ENCODE peak calls at places on chromosome 7, in four cellular contexts. X is K562, F is GM12878, A is HepG2. T is an unnamed sample.

GRCh38 chr7:108875139-108875538 is 305.5 kb downstream of the DNAJB9 start:
- DNase-seq in X (peak; percentile 55), F (no peak), A (no peak), T (peak; percentile 68)

GRCh38 chr7:100739934-100740333 is 6.5 kb downstream of the ZAN start:
- DNase-seq in X (no peak), F (no peak), A (no peak), T (no peak)

GRCh38 chr7:73521636-73522080 is 435 bp downstream of the BAZ1B start:
- DNase-seq in X (peak; percentile 92), F (no peak), A (peak; percentile 13), T (peak; percentile 61)

GRCh38 chr7:7176421-7177043 is 5.8 kb upstream of the C1GALT1 start:
- DNase-seq in X (no peak), F (no peak), A (peak; percentile 81), T (no peak)

GRCh38 chr7:12436896-12437535 is 33.4 kb upstream of the VWDE start:
- DNase-seq in X (no peak), F (no peak), A (no peak), T (peak; percentile 51)

GRCh38 chr7:140677496-140677895 is 4.8 kb downstream of the ADCK2 start:
- DNase-seq in X (no peak), F (no peak), A (no peak), T (no peak)

GRCh38 chr7:86320341-86320740 is 323.4 kb upstream of the GRM3 start:
- DNase-seq in X (no peak), F (no peak), A (no peak), T (no peak)

GRCh38 chr7:130490888-130491771 is 755 bp upstream of the MEST start:
- DNase-seq in X (no peak), F (no peak), A (no peak), T (peak; percentile 71)

GRCh38 chr7:145718129-145718528 is 398.5 kb upstream of the CNTNAP2 start:
- DNase-seq in X (no peak), F (no peak), A (no peak), T (peak; percentile 56)

GRCh38 chr7:35894721-35895120 is 93.9 kb downstream of the SEPTIN7 start:
- DNase-seq in X (no peak), F (no peak), A (no peak), T (no peak)

GRCh38 chr7:159115601-159116501 is 28.8 kb downstream of the VIPR2 start:
- DNase-seq in X (no peak), F (no peak), A (no peak), T (no peak)

GRCh38 chr7:30074422-30075030 is 46.3 kb downstream of the PLEKHA8 start:
- DNase-seq in X (peak; percentile 29), F (no peak), A (peak; percentile 30), T (no peak)

GRCh38 chr7:55128693-55129394 is 110.0 kb downstream of the EGFR start:
- DNase-seq in X (no peak), F (no peak), A (no peak), T (no peak)

GRCh38 chr7:134184767-134185166 is 57.6 kb downstream of the LRGUK start:
- DNase-seq in X (no peak), F (no peak), A (no peak), T (no peak)

GRCh38 chr7:140605337-140605736 is 35.3 kb downstream of the DENND2A start:
- DNase-seq in X (no peak), F (no peak), A (no peak), T (no peak)

GRCh38 chr7:43585521-43585920 is 2.6 kb downstream of the STK17A start:
- DNase-seq in X (no peak), F (no peak), A (peak; percentile 43), T (no peak)
- TF ChIP-seq ETV6 in X (no peak), F (no peak), A (no peak), T (no peak)

GRCh38 chr7:101995121-101995520 is 177.7 kb downstream of the CUX1 start:
- DNase-seq in X (no peak), F (no peak), A (no peak), T (no peak)

GRCh38 chr7:101989101-101989500 is 171.7 kb downstream of the CUX1 start:
- DNase-seq in X (no peak), F (no peak), A (no peak), T (no peak)

GRCh38 chr7:101993311-101993710 is 175.9 kb downstream of the CUX1 start:
- DNase-seq in X (no peak), F (no peak), A (no peak), T (no peak)

GRCh38 chr7:101990811-101991418 is 173.5 kb downstream of the CUX1 start:
- DNase-seq in X (no peak), F (peak; percentile 88), A (no peak), T (no peak)

DNA sequence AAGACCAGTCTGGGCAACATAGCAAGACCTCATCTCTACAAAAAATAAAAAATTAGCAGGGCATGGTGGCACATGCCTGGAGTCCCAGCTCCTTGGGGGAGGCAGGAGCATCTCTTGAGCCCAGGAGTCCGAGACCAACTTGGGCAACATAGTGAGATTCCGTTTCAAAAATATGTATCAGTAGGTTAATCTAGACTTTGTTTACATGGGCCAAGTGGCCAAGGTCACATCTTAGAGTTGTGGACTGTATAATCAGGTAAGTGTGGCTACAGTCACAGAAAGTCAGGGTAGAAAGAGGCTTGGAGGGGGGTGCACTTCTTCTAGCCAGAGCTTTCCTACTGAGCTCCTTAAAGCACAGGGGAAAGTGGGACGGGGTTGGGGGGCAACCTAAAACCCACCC is 174.4 kb downstream of the CUX1 start:
- DNase-seq in X (no peak), F (no peak), A (peak; percentile 17), T (no peak)
- TF ChIP-seq ETV6 in X (no peak), F (no peak), A (no peak), T (no peak)

DNA sequence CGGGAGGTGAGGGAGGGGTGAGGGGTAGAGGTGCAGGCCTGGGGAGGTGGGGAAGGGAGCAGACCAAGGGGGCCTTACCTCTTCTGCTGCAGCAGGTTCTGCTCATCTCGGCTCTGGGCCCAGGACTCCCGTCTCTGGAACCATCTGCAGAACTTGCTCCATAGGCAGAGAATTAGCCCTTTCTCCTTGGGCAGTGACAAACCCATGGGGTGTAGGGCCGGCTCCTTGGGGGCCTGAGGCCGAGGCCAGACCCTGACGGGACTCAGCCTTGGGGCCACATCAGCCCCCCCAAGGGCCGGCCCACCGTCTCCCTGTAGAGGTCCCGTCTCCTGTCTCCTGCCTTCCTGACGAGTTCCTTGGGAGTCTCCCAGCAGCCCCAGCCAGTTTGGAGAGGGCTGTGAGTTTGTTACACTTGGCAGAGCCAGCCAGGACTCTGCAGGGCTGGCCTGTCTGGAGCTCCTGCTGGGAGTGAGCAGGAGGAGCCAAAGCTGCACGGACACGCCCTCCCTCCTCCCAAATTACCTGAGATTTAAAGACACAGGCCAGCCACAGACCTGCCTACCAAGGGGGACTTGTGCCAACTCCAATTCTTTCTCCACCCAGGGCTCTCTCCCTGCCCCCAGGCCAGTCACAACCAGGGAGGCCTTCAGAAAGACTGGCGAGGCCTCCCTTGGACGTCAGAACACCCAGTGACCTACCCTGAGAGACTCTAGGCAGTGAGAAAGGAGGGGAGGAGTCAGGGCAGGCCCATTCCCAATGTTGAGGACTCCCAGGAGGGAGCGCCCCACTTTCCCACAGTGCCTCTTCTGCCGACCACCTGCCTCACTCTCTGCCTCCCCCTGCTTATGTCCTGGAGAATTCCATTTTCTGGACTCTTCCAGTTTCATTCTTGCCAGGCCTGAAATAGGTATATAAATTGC is at the start of gene TRPV6:
- DNase-seq in X (no peak), F (no peak), A (no peak), T (peak; percentile 71)
- TF ChIP-seq ETV6 in X (no peak), F (no peak), A (no peak), T (no peak)

GRCh38 chr7:155380986-155381851 is 76.7 kb upstream of the EN2 start:
- DNase-seq in X (no peak), F (no peak), A (no peak), T (no peak)
- TF ChIP-seq ETV6 in X (no peak), F (no peak), A (no peak), T (no peak)

DNA sequence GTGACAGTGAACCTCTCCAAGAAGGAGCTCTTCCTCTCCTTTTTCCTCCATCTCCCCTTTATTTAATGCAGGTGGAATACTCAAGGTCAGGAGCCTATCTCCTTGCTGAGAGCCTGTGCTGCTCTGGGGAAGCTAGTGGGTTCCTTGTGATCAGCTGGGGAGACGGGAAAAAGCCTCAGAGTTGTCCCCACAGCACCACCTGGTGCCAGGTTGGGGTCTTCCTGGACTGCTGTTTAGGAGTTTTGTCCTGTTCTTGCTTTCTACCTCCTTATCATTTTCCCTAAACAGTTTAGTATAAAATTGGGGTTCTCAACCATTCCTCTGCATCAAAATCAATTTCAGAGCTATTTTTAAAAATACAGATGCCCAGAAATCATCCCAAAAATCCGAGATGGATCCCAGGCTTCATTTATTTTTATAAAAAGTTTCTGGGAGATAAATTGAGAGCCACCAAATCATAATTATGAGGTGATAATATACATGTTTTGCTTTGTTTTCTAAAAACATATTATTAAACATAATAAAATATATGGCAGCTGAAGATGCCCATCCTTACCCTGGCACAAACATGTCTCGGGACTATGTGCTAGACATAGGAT is 44.3 kb downstream of the MACC1 start:
- DNase-seq in X (peak; percentile 20), F (no peak), A (peak; percentile 33), T (peak; percentile 84)
- TF ChIP-seq ETV6 in X (no peak), F (no peak), A (no peak), T (no peak)

DNA sequence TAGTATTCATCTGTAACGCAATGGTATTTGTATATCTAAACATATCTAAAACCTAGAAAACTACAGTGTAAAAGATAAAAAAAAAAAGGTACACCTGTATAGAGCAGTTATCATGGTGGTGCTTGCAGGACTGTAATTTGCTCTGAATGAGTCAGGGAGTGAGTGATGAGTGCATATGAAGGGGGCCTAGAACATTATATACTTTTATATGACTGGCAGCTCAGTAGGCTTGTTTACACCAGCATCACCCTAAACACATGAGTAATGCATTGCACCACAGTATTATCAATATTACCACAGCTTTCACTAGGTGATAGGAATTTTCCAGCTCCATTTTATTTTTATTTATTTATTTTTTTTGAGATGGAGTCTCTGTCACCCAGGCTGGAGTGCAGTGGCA is 40.8 kb downstream of the TRIM24 start:
- DNase-seq in X (no peak), F (no peak), A (no peak), T (no peak)
- TF ChIP-seq ETV6 in X (no peak), F (no peak), A (no peak), T (no peak)

GRCh38 chr7:125563964-125564529 is 634.4 kb upstream of the POT1 start:
- DNase-seq in X (peak; percentile 11), F (no peak), A (no peak), T (peak; percentile 26)
- TF ChIP-seq ETV6 in X (no peak), F (no peak), A (no peak), T (no peak)

GRCh38 chr7:137235434-137235833 is 108.1 kb downstream of the PTN start:
- DNase-seq in X (no peak), F (no peak), A (no peak), T (no peak)

DNA sequence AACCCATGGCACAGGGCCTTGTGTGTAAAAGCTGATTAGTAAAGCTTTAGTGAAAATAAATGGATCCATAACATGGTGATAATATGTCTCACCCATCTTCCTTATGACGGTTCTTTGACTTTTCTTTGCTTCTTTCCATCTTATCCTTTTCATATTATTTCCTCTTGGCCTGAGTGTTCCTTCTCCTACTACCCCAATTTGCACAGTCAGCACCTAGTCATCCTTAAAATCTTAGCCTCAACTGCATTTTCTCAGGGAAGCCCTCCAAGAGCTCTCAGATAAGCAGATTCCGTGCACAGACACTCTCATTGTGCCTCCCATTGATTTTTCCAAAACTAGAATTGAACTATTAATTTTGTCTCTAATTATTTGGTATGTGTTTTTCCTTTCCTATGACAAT is 112.4 kb downstream of the PTN start:
- DNase-seq in X (no peak), F (no peak), A (no peak), T (no peak)
- TF ChIP-seq ETV6 in X (no peak), F (no peak), A (no peak), T (no peak)

GRCh38 chr7:98278936-98279335 is 2.5 kb upstream of the BRI3 start:
- DNase-seq in X (no peak), F (no peak), A (no peak), T (no peak)
- TF ChIP-seq ETV6 in X (no peak), F (no peak), A (no peak), T (no peak)

GRCh38 chr7:836429-836828 is 4.2 kb downstream of the SUN1 start:
- DNase-seq in X (no peak), F (no peak), A (peak; percentile 58), T (no peak)
- TF ChIP-seq ETV6 in X (no peak), F (no peak), A (no peak), T (no peak)